ENCODE peak calls at places on chromosomes 7 and 10, in five cellular contexts. One of them, this sample, is unnamed.

GRCh38 chr7:126667742-126668366 is 584.9 kb downstream of the GRM8 start:
- DNase-seq in activated naive CD4-positive, alpha-beta T cell treated with anti-CD3 and anti-CD28 coated beads, Interleukin-2, amount 10 ng/mL, durations not matched to agents 7 days and 5 days: no peak
- DNase-seq in NCI-H748 treated with DMSO at 0.1 percent for 48 hours: no peak
- DNase-seq in SW480: no peak
- DNase-seq in IMR-90: no peak
- DNase-seq in this sample: no peak

GRCh38 chr7:105810556-105810955 is 65.8 kb downstream of the ATXN7L1 start:
- DNase-seq in NCI-H748 treated with DMSO at 0.1 percent for 48 hours: no peak
- DNase-seq in SW480: no peak
- DNase-seq in IMR-90: no peak
- DNase-seq in activated naive CD4-positive, alpha-beta T cell treated with anti-CD3 and anti-CD28 coated beads, Interleukin-2, amount 10 ng/mL, durations not matched to agents 7 days and 5 days: no peak
- DNase-seq in this sample: no peak

GRCh38 chr10:85600744-85601081 is 765.9 kb downstream of the GRID1 start:
- DNase-seq in IMR-90: no peak
- DNase-seq in activated naive CD4-positive, alpha-beta T cell treated with anti-CD3 and anti-CD28 coated beads, Interleukin-2, amount 10 ng/mL, durations not matched to agents 7 days and 5 days: no peak
- DNase-seq in NCI-H748 treated with DMSO at 0.1 percent for 48 hours: no peak
- DNase-seq in SW480: no peak
- DNase-seq in this sample: no peak

GRCh38 chr7:122672536-122672935 is 26.4 kb downstream of the RNF133 start:
- DNase-seq in activated naive CD4-positive, alpha-beta T cell treated with anti-CD3 and anti-CD28 coated beads, Interleukin-2, amount 10 ng/mL, durations not matched to agents 7 days and 5 days: no peak
- DNase-seq in SW480: no peak
- DNase-seq in IMR-90: no peak
- DNase-seq in NCI-H748 treated with DMSO at 0.1 percent for 48 hours: no peak
- DNase-seq in this sample: no peak

GRCh38 chr10:129934196-129934925 is 29.7 kb downstream of the EBF3 start:
- DNase-seq in activated naive CD4-positive, alpha-beta T cell treated with anti-CD3 and anti-CD28 coated beads, Interleukin-2, amount 10 ng/mL, durations not matched to agents 7 days and 5 days: no peak
- DNase-seq in SW480: no peak
- DNase-seq in IMR-90: no peak
- DNase-seq in NCI-H748 treated with DMSO at 0.1 percent for 48 hours: no peak
- DNase-seq in this sample: no peak

GRCh38 chr10:124220971-124221355 is 127.6 kb upstream of the CHST15 start:
- DNase-seq in activated naive CD4-positive, alpha-beta T cell treated with anti-CD3 and anti-CD28 coated beads, Interleukin-2, amount 10 ng/mL, durations not matched to agents 7 days and 5 days: no peak
- DNase-seq in NCI-H748 treated with DMSO at 0.1 percent for 48 hours: no peak
- DNase-seq in SW480: no peak
- DNase-seq in IMR-90: no peak
- DNase-seq in this sample: no peak

GRCh38 chr7:128830231-128831177 is at the start of gene FLNC:
- DNase-seq in IMR-90: peak; percentile 71
- DNase-seq in activated naive CD4-positive, alpha-beta T cell treated with anti-CD3 and anti-CD28 coated beads, Interleukin-2, amount 10 ng/mL, durations not matched to agents 7 days and 5 days: peak; percentile 57
- DNase-seq in NCI-H748 treated with DMSO at 0.1 percent for 48 hours: no peak
- DNase-seq in SW480: peak; percentile 26
- DNase-seq in this sample: peak; percentile 35

GRCh38 chr7:123533929-123534382 is 439 bp downstream of the IQUB start:
- DNase-seq in activated naive CD4-positive, alpha-beta T cell treated with anti-CD3 and anti-CD28 coated beads, Interleukin-2, amount 10 ng/mL, durations not matched to agents 7 days and 5 days: no peak
- DNase-seq in SW480: no peak
- DNase-seq in IMR-90: no peak
- DNase-seq in NCI-H748 treated with DMSO at 0.1 percent for 48 hours: no peak
- DNase-seq in this sample: no peak

GRCh38 chr10:105973252-105973877 is 1191.1 kb downstream of the SORCS1 start:
- DNase-seq in IMR-90: no peak
- DNase-seq in NCI-H748 treated with DMSO at 0.1 percent for 48 hours: peak; percentile 26
- DNase-seq in activated naive CD4-positive, alpha-beta T cell treated with anti-CD3 and anti-CD28 coated beads, Interleukin-2, amount 10 ng/mL, durations not matched to agents 7 days and 5 days: no peak
- DNase-seq in SW480: no peak
- DNase-seq in this sample: no peak

This sample was measured in activated CD4-positive, alpha-beta memory T cell treated with anti-CD3 and anti-CD28 coated beads, Interleukin-2, amount 10 ng/mL, durations not matched to agents 7 days and 5 days.